ENCODE peak calls at places on chromosomes 12 and 14, in four cellular contexts. One of them, this sample, is unnamed. For H3K27me3, the result is how much of the 10 kb centered on the place peaks cover.

GRCh38 chr14:93133476-93133875 is 17.8 kb upstream of the ITPK1 start:
- DNase-seq in breast epithelium: no peak
- DNase-seq in lower lobe of right lung: no peak
- DNase-seq in ascending aorta: no peak
- DNase-seq in this sample: no peak

GRCh38 chr12:39435531-39435930 is 7.4 kb downstream of the KIF21A start:
- DNase-seq in breast epithelium: no peak
- DNase-seq in lower lobe of right lung: no peak
- DNase-seq in ascending aorta: no peak
- DNase-seq in this sample: no peak

GRCh38 chr12:26279908-26280307 is 84.5 kb downstream of the SSPN start:
- DNase-seq in breast epithelium: no peak
- DNase-seq in lower lobe of right lung: no peak
- DNase-seq in ascending aorta: no peak
- DNase-seq in this sample: no peak

GRCh38 chr12:9702239-9702638 is 30.7 kb downstream of the CLECL1 start:
- DNase-seq in breast epithelium: no peak
- DNase-seq in lower lobe of right lung: no peak
- DNase-seq in ascending aorta: no peak
- DNase-seq in this sample: no peak

GRCh38 chr12:27975222-27976136 is 2.9 kb upstream of the PTHLH start:
- DNase-seq in breast epithelium: no peak
- DNase-seq in lower lobe of right lung: no peak
- DNase-seq in ascending aorta: no peak
- DNase-seq in this sample: no peak

GRCh38 chr14:103716091-103716801 is 636 bp downstream of the ZFYVE21 start:
- DNase-seq in breast epithelium: no peak
- DNase-seq in lower lobe of right lung: peak
- DNase-seq in ascending aorta: no peak
- DNase-seq in this sample: no peak

GRCh38 chr14:51488569-51489220 is 163.0 kb upstream of the FRMD6 start:
- DNase-seq in breast epithelium: no peak
- DNase-seq in lower lobe of right lung: no peak
- DNase-seq in ascending aorta: no peak
- DNase-seq in this sample: no peak

GRCh38 chr14:95993768-95994592 is 45.2 kb upstream of the C14orf132 start:
- DNase-seq in breast epithelium: no peak
- DNase-seq in lower lobe of right lung: no peak
- DNase-seq in ascending aorta: no peak
- DNase-seq in this sample: no peak

GRCh38 chr14:24566318-24566717 is 9.7 kb downstream of the CTSG start:
- DNase-seq in breast epithelium: no peak
- DNase-seq in lower lobe of right lung: no peak
- DNase-seq in ascending aorta: no peak
- DNase-seq in this sample: no peak

GRCh38 chr14:76537912-76538647 is 162.1 kb downstream of the ESRRB start:
- DNase-seq in breast epithelium: no peak
- DNase-seq in lower lobe of right lung: no peak
- DNase-seq in ascending aorta: no peak
- DNase-seq in this sample: no peak

GRCh38 chr14:42930058-42930457 is 1323.4 kb downstream of the LRFN5 start:
- DNase-seq in breast epithelium: no peak
- DNase-seq in lower lobe of right lung: no peak
- DNase-seq in ascending aorta: no peak
- DNase-seq in this sample: no peak

GRCh38 chr14:32906672-32907071 is 32.0 kb upstream of the NPAS3 start:
- DNase-seq in breast epithelium: no peak
- DNase-seq in lower lobe of right lung: no peak
- DNase-seq in ascending aorta: no peak
- DNase-seq in this sample: no peak

GRCh38 chr14:22871962-22872832 is 657 bp downstream of the LRP10 start:
- DNase-seq in breast epithelium: peak
- DNase-seq in lower lobe of right lung: peak
- DNase-seq in ascending aorta: no peak
- DNase-seq in this sample: no peak

GRCh38 chr12:94282675-94283074 is 134.3 kb downstream of the PLXNC1 start:
- DNase-seq in breast epithelium: no peak
- DNase-seq in lower lobe of right lung: peak
- DNase-seq in ascending aorta: no peak
- DNase-seq in this sample: no peak

GRCh38 chr12:100797246-100797645 is 2.7 kb downstream of the ANO4 start:
- DNase-seq in breast epithelium: no peak
- DNase-seq in lower lobe of right lung: no peak
- DNase-seq in ascending aorta: no peak
- DNase-seq in this sample: no peak

GRCh38 chr12:75711276-75711675 is 199.9 kb upstream of the KRR1 start:
- DNase-seq in breast epithelium: no peak
- DNase-seq in lower lobe of right lung: no peak
- DNase-seq in ascending aorta: no peak
- DNase-seq in this sample: no peak

GRCh38 chr12:75714462-75715322 is 203.3 kb upstream of the KRR1 start:
- DNase-seq in breast epithelium: no peak
- DNase-seq in lower lobe of right lung: no peak
- DNase-seq in ascending aorta: no peak
- DNase-seq in this sample: no peak

GRCh38 chr12:75715323-75715644 is 203.9 kb upstream of the KRR1 start:
- DNase-seq in breast epithelium: no peak
- DNase-seq in lower lobe of right lung: no peak
- DNase-seq in ascending aorta: no peak
- DNase-seq in this sample: no peak

GRCh38 chr12:75712223-75712622 is 200.8 kb upstream of the KRR1 start:
- DNase-seq in breast epithelium: no peak
- DNase-seq in lower lobe of right lung: no peak
- DNase-seq in ascending aorta: no peak
- DNase-seq in this sample: no peak

GRCh38 chr12:75713434-75713833 is 202.0 kb upstream of the KRR1 start:
- DNase-seq in breast epithelium: no peak
- DNase-seq in lower lobe of right lung: no peak
- DNase-seq in ascending aorta: no peak
- DNase-seq in this sample: no peak
- H3K27me3 ChIP-seq in breast epithelium: under half
- H3K27me3 ChIP-seq in lower lobe of right lung: under half
- H3K27me3 ChIP-seq in ascending aorta: under half
- H3K27me3 ChIP-seq in this sample: under half

GRCh38 chr12:3314306-3314663 is 176.7 kb upstream of the PRMT8 start:
- DNase-seq in breast epithelium: no peak
- DNase-seq in lower lobe of right lung: no peak
- DNase-seq in ascending aorta: no peak
- DNase-seq in this sample: no peak

GRCh38 chr12:3313066-3313465 is 177.9 kb upstream of the PRMT8 start:
- DNase-seq in breast epithelium: no peak
- DNase-seq in lower lobe of right lung: no peak
- DNase-seq in ascending aorta: no peak
- DNase-seq in this sample: no peak

GRCh38 chr12:3315201-3315661 is 175.8 kb upstream of the PRMT8 start:
- DNase-seq in breast epithelium: peak
- DNase-seq in lower lobe of right lung: no peak
- DNase-seq in ascending aorta: no peak
- DNase-seq in this sample: no peak

GRCh38 chr12:3311491-3312103 is 179.4 kb upstream of the PRMT8 start:
- DNase-seq in breast epithelium: no peak
- DNase-seq in lower lobe of right lung: no peak
- DNase-seq in ascending aorta: no peak
- DNase-seq in this sample: no peak

GRCh38 chr12:3313655-3314305 is 177.2 kb upstream of the PRMT8 start:
- DNase-seq in breast epithelium: no peak
- DNase-seq in lower lobe of right lung: no peak
- DNase-seq in ascending aorta: no peak
- DNase-seq in this sample: no peak
- H3K27me3 ChIP-seq in breast epithelium: under half
- H3K27me3 ChIP-seq in lower lobe of right lung: under half
- H3K27me3 ChIP-seq in ascending aorta: under half
- H3K27me3 ChIP-seq in this sample: half or more

DNA sequence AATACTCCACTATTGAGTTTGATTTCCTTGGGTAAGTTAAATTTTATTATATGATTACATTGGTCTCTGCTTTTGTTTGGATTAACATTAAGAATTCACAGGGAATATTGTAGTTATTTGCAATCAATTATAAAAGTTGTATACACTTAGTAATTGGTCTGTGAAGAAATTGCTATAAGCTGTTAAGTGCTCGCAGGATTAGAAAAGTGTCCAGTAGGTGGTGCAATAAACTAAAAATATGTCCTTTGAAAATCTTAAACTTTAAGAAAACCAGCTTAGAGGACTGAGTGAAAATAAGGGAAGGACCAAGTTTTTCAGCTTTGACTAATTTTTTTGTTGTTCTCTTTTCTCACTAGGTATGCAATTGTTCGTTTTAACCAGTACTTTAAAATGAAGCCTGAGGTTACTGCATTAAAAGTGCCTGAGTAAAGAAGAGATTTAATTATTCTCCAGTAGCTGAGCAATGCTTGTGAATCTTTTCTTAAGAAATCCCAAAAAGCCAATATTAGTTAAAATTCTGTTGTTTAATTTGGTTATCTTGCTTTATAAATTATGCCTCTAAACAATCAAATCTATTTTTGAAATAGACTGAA is 59.7 kb downstream of the ETNK1 start:
- DNase-seq in breast epithelium: no peak
- DNase-seq in lower lobe of right lung: no peak
- DNase-seq in ascending aorta: no peak
- DNase-seq in this sample: no peak
- H3K27me3 ChIP-seq in breast epithelium: under half
- H3K27me3 ChIP-seq in lower lobe of right lung: under half
- H3K27me3 ChIP-seq in ascending aorta: under half
- H3K27me3 ChIP-seq in this sample: under half

GRCh38 chr14:69882086-69882864 is 3.1 kb downstream of the SMOC1 start:
- DNase-seq in breast epithelium: no peak
- DNase-seq in lower lobe of right lung: no peak
- DNase-seq in ascending aorta: no peak
- DNase-seq in this sample: no peak
- H3K27me3 ChIP-seq in breast epithelium: under half
- H3K27me3 ChIP-seq in lower lobe of right lung: under half
- H3K27me3 ChIP-seq in ascending aorta: under half
- H3K27me3 ChIP-seq in this sample: half or more

GRCh38 chr12:54032627-54033100 is at the start of gene HOXC5:
- DNase-seq in breast epithelium: peak
- DNase-seq in lower lobe of right lung: no peak
- DNase-seq in ascending aorta: no peak
- DNase-seq in this sample: no peak
- H3K27me3 ChIP-seq in breast epithelium: under half
- H3K27me3 ChIP-seq in lower lobe of right lung: half or more
- H3K27me3 ChIP-seq in ascending aorta: under half
- H3K27me3 ChIP-seq in this sample: under half

GRCh38 chr12:43550831-43551270 is 1.2 kb downstream of the ADAMTS20 start:
- DNase-seq in breast epithelium: no peak
- DNase-seq in lower lobe of right lung: no peak
- DNase-seq in ascending aorta: no peak
- DNase-seq in this sample: no peak

GRCh38 chr12:43556057-43556456 is 4.1 kb upstream of the ADAMTS20 start:
- DNase-seq in breast epithelium: no peak
- DNase-seq in lower lobe of right lung: no peak
- DNase-seq in ascending aorta: no peak
- DNase-seq in this sample: no peak

GRCh38 chr12:43551971-43552559 is at the start of gene ADAMTS20:
- DNase-seq in breast epithelium: no peak
- DNase-seq in lower lobe of right lung: no peak
- DNase-seq in ascending aorta: no peak
- DNase-seq in this sample: no peak

GRCh38 chr12:43551271-43551970 is 582 bp downstream of the ADAMTS20 start:
- DNase-seq in breast epithelium: no peak
- DNase-seq in lower lobe of right lung: no peak
- DNase-seq in ascending aorta: no peak
- DNase-seq in this sample: no peak
- H3K27me3 ChIP-seq in breast epithelium: under half
- H3K27me3 ChIP-seq in lower lobe of right lung: under half
- H3K27me3 ChIP-seq in ascending aorta: under half
- H3K27me3 ChIP-seq in this sample: under half

GRCh38 chr14:53458368-53458814 is 305.3 kb upstream of the DDHD1 start:
- DNase-seq in breast epithelium: no peak
- DNase-seq in lower lobe of right lung: no peak
- DNase-seq in ascending aorta: no peak
- DNase-seq in this sample: no peak

GRCh38 chr14:53461823-53462222 is 308.7 kb upstream of the DDHD1 start:
- DNase-seq in breast epithelium: no peak
- DNase-seq in lower lobe of right lung: no peak
- DNase-seq in ascending aorta: no peak
- DNase-seq in this sample: no peak

GRCh38 chr14:53462931-53463778 is 310.0 kb upstream of the DDHD1 start:
- DNase-seq in breast epithelium: no peak
- DNase-seq in lower lobe of right lung: peak
- DNase-seq in ascending aorta: no peak
- DNase-seq in this sample: no peak

DNA sequence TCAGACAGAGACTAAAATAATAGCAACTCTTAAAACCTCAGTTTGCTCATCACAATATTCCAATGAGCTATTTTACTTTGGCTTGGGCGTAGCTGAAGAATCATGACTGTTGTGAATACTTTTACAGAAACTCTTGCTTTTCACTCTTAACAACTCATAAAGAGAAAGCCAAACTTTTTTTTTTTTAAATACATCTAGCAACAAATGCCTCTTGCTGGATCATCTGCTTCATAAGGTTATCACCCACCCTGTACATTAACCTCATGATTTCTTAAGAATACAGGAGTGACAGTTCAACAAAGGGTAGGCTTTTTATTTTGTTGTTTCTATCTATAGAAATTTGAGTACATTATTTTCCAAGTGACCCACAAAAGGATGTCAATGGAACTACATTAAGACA is 307.4 kb upstream of the DDHD1 start:
- DNase-seq in breast epithelium: no peak
- DNase-seq in lower lobe of right lung: no peak
- DNase-seq in ascending aorta: no peak
- DNase-seq in this sample: no peak
- H3K27me3 ChIP-seq in breast epithelium: under half
- H3K27me3 ChIP-seq in lower lobe of right lung: under half
- H3K27me3 ChIP-seq in ascending aorta: under half
- H3K27me3 ChIP-seq in this sample: under half